ENCODE peak calls at places on chromosomes 12 and 14, in six cellular contexts. Y, J, S, B, K and F are unnamed samples.

GRCh38 chr12:132502149-132502881 is 12.4 kb downstream of the FBRSL1 start:
- DNase-seq in K (no peak), B (no peak), S (no peak), Y (no peak), J (no peak), F (no peak)

GRCh38 chr14:22718091-22718490 is 48.4 kb upstream of the OXA1L start:
- DNase-seq in J (no peak), K (no peak), B (no peak), Y (no peak), S (no peak), F (no peak)

GRCh38 chr12:92759634-92760268 is 57.0 kb downstream of the PLEKHG7 start:
- DNase-seq in S (no peak), Y (peak; percentile 80), J (no peak), K (peak; percentile 97), B (peak; percentile 98), F (no peak)

GRCh38 chr14:100065161-100065871 is at the start of gene EVL:
- DNase-seq in K (no peak), J (peak; percentile 52), B (no peak), Y (no peak), S (peak; percentile 84), F (no peak)

GRCh38 chr12:123149088-123149827 is 1.6 kb downstream of the PITPNM2 start:
- DNase-seq in Y (no peak), S (no peak), J (no peak), K (no peak), B (no peak), F (no peak)

GRCh38 chr12:101116911-101117310 is 93.1 kb downstream of the SLC5A8 start:
- DNase-seq in K (no peak), S (no peak), B (no peak), J (no peak), Y (no peak), F (no peak)

GRCh38 chr12:124007810-124008570 is 35.0 kb downstream of the ZNF664 start:
- DNase-seq in B (peak; percentile 14), J (no peak), Y (no peak), K (peak; percentile 75), S (no peak), F (no peak)

GRCh38 chr14:53217283-53217994 is 64.3 kb upstream of the DDHD1 start:
- DNase-seq in B (peak; percentile 39), Y (peak; percentile 76), K (peak; percentile 33), S (peak; percentile 94), J (peak; percentile 61), F (peak; percentile 9)

GRCh38 chr14:60485600-60486251 is at the start of gene C14orf39:
- DNase-seq in Y (no peak), K (peak; percentile 65), S (peak; percentile 66), J (no peak), B (no peak), F (no peak)

GRCh38 chr12:131918311-131919050 is 10.6 kb upstream of the PUS1 start:
- DNase-seq in K (no peak), B (no peak), J (no peak), Y (no peak), S (no peak), F (no peak)

GRCh38 chr14:36268957-36269734 is 51.3 kb downstream of the MBIP start:
- DNase-seq in Y (no peak), B (no peak), K (no peak), S (no peak), J (no peak), F (no peak)

GRCh38 chr12:31245822-31246469 is 80.0 kb downstream of the SINHCAF start:
- DNase-seq in B (no peak), S (no peak), J (no peak), Y (peak; percentile 31), K (no peak), F (no peak)

GRCh38 chr12:19886805-19887105 is 447.5 kb downstream of the AEBP2 start:
- DNase-seq in S (no peak), K (peak; percentile 21), Y (no peak), J (no peak), B (peak; percentile 32), F (no peak)

GRCh38 chr12:24222968-24223367 is 273.5 kb upstream of the SOX5 start:
- DNase-seq in Y (no peak), K (peak; percentile 87), B (peak; percentile 78), J (no peak), S (no peak), F (no peak)

GRCh38 chr12:112841240-112841639 is 49.7 kb downstream of the RPH3A start:
- DNase-seq in K (no peak), Y (no peak), J (no peak), S (no peak), B (no peak), F (no peak)

GRCh38 chr12:62933871-62934798 is 815 bp downstream of the PPM1H start:
- DNase-seq in J (no peak), B (peak; percentile 8), K (peak; percentile 4), Y (peak; percentile 54), S (peak; percentile 91), F (no peak)

GRCh38 chr14:42374332-42374731 is 767.7 kb downstream of the LRFN5 start:
- DNase-seq in Y (no peak), B (no peak), S (no peak), K (no peak), J (no peak), F (no peak)

GRCh38 chr14:35576260-35576659 is 42.3 kb downstream of the INSM2 start:
- DNase-seq in S (no peak), J (no peak), Y (no peak), B (no peak), K (peak; percentile 6), F (no peak)

GRCh38 chr12:50056629-50056976 is 793 bp upstream of the ASIC1 start:
- DNase-seq in K (no peak), Y (no peak), B (no peak), J (no peak), S (no peak), F (no peak)

GRCh38 chr14:103315368-103315911 is 18.6 kb upstream of the EIF5 start:
- DNase-seq in J (no peak), Y (no peak), B (peak; percentile 50), S (peak; percentile 28), K (peak; percentile 74), F (peak; percentile 15)

GRCh38 chr12:65779091-65779642 is 45.1 kb upstream of the HMGA2 start:
- DNase-seq in J (no peak), B (peak; percentile 53), S (no peak), K (peak; percentile 61), Y (peak; percentile 96), F (no peak)

GRCh38 chr14:94936411-94936892 is 166.5 kb upstream of the GSC start:
- DNase-seq in B (peak; percentile 3), S (peak; percentile 57), Y (no peak), J (no peak), K (no peak), F (peak; percentile 5)

GRCh38 chr12:12172106-12172511 is 94.7 kb downstream of the LRP6 start:
- DNase-seq in B (peak; percentile 62), K (peak; percentile 21), Y (no peak), S (no peak), J (no peak), F (no peak)

DNA sequence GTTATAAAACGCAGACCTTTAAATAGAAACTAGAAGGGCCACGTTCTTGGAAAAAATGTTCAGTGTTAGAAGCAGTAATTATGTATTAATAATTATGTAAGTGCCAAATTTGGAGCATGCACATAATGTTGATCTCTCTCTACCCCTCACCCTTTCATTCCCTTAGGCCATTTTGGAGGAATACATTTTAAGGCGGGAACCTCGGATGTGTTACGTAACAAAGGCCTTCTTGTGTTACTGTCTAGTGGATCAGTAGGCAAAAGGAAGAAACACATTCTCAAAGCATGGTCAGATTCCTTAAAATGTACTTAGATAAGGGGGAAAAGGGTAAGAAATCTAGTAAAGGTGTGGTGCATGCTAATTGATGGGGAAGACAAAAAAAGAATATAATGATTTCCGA is 52.7 kb downstream of the RASSF3 start:
- DNase-seq in J (no peak), K (no peak), B (no peak), Y (no peak), S (no peak), F (no peak)
- H3K4me1 ChIP-seq in J (peaks cover 97% of the 10 kb centered on the region), K (peaks cover 10% of the 10 kb centered on the region), B (peaks cover 16% of the 10 kb centered on the region), Y (peaks cover 15% of the 10 kb centered on the region), S (peaks cover 79% of the 10 kb centered on the region), F (peaks cover 98% of the 10 kb centered on the region)

GRCh38 chr12:57154076-57154475 is 6.7 kb upstream of the LRP1-AS start:
- DNase-seq in S (no peak), Y (no peak), B (no peak), K (no peak), J (no peak), F (no peak)

GRCh38 chr12:57153420-57153997 is 6.1 kb upstream of the LRP1-AS start:
- DNase-seq in J (no peak), S (no peak), Y (no peak), K (no peak), B (no peak), F (no peak)

GRCh38 chr12:57151741-57152407 is 4.5 kb upstream of the LRP1-AS start:
- DNase-seq in J (no peak), Y (no peak), B (peak; percentile 69), K (peak; percentile 74), S (no peak), F (no peak)

GRCh38 chr12:57150400-57150799 is 3.0 kb upstream of the LRP1-AS start:
- DNase-seq in Y (no peak), K (no peak), J (no peak), S (no peak), B (no peak), F (no peak)

GRCh38 chr12:57152408-57153038 is 5.1 kb upstream of the LRP1-AS start:
- DNase-seq in B (peak; percentile 60), S (no peak), Y (no peak), J (no peak), K (peak; percentile 54), F (no peak)
- H3K4me3 ChIP-seq in B (no peak overlapping the region), S (no peak overlapping the region), Y (no peak overlapping the region), J (no peak overlapping the region), K (no peak overlapping the region), F (peak overlapping the region; percentile 41)

GRCh38 chr12:3279832-3280231 is 202.7 kb downstream of the TSPAN9 start:
- DNase-seq in K (no peak), J (no peak), B (no peak), Y (no peak), S (no peak), F (no peak)
- H3K4me1 ChIP-seq in K (no peaks in the 10 kb centered on the region), J (no peaks in the 10 kb centered on the region), B (peaks cover 8% of the 10 kb centered on the region), Y (no peaks in the 10 kb centered on the region), S (peaks cover 5% of the 10 kb centered on the region), F (peaks cover 8% of the 10 kb centered on the region)

GRCh38 chr12:106118278-106118820 is 20.4 kb downstream of the NUAK1 start:
- DNase-seq in J (no peak), K (no peak), S (no peak), B (no peak), Y (no peak), F (no peak)

GRCh38 chr12:106114084-106115068 is 24.4 kb downstream of the NUAK1 start:
- DNase-seq in S (no peak), K (peak; percentile 50), B (no peak), Y (no peak), J (no peak), F (no peak)

GRCh38 chr12:106113042-106113441 is 25.7 kb downstream of the NUAK1 start:
- DNase-seq in S (no peak), Y (peak; percentile 75), J (no peak), B (peak; percentile 81), K (peak; percentile 68), F (no peak)

GRCh38 chr12:106113446-106114083 is 25.2 kb downstream of the NUAK1 start:
- DNase-seq in B (no peak), K (no peak), S (no peak), Y (no peak), J (no peak), F (no peak)

DNA sequence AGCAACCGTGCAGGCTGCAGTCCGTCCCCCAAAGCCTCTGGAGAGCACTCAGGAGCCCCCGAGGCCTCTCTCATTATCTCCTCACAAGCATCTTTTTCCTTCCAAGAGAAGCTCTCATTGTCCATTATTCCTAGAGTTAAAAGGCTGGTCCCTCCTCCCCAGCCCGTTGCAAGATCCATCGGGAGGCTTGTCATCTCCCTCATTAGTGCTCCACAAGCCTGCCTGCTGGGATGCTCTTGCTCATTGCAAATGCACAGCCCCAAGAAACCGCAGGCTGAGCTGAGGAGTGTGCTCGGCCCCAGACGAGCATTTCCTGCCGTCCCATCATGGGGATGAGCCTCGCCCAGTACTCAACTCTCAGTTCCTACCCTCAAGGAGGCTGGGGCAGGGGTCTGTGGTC is 23.3 kb downstream of the NUAK1 start:
- DNase-seq in S (no peak), B (peak; percentile 60), J (no peak), K (no peak), Y (no peak), F (no peak)
- H3K4me3 ChIP-seq in S (no peak overlapping the region), B (no peak overlapping the region), J (no peak overlapping the region), K (no peak overlapping the region), Y (no peak overlapping the region), F (no peak overlapping the region)